ENCODE peak calls at places on chromosomes 5 and 9, in seven cellular contexts. C, U, D, Z, J, H and E are unnamed samples.

GRCh38 chr9:120925535-120926396 is 830 bp downstream of the TRAF1 start:
- DNase-seq in C (peak), U (no peak), D (no peak), Z (peak), J (peak), H (no peak), E (peak)

GRCh38 chr5:105882956-105883481 is 1787.7 kb downstream of the EFNA5 start:
- DNase-seq in C (no peak), U (no peak), D (no peak), Z (no peak), J (no peak), H (peak), E (no peak)

GRCh38 chr9:21974230-21974541 is 20.0 kb downstream of the CDKN2A start:
- DNase-seq in C (no peak), U (no peak), D (no peak), Z (no peak), J (no peak), H (no peak), E (no peak)

GRCh38 chr5:156934450-156935211 is 28.4 kb downstream of the TIMD4 start:
- DNase-seq in C (no peak), U (peak), D (no peak), Z (peak), J (peak), H (peak), E (peak)

GRCh38 chr5:179322071-179323025 is 22.9 kb downstream of the ADAMTS2 start:
- DNase-seq in C (no peak), U (no peak), D (no peak), Z (no peak), J (no peak), H (no peak), E (no peak)

GRCh38 chr9:120917989-120918630 is 8.5 kb downstream of the TRAF1 start:
- DNase-seq in C (no peak), U (no peak), D (no peak), Z (no peak), J (no peak), H (no peak), E (no peak)

GRCh38 chr5:153960269-153961215 is 78.2 kb downstream of the FAM114A2 start:
- DNase-seq in C (no peak), U (no peak), D (no peak), Z (no peak), J (no peak), H (no peak), E (no peak)

GRCh38 chr5:81760521-81760920 is 9.6 kb upstream of the SSBP2 start:
- DNase-seq in C (peak), U (no peak), D (no peak), Z (no peak), J (no peak), H (no peak), E (no peak)

GRCh38 chr5:128356011-128356410 is 182.0 kb downstream of the FBN2 start:
- DNase-seq in C (no peak), U (no peak), D (no peak), Z (no peak), J (no peak), H (no peak), E (no peak)

GRCh38 chr9:79256691-79257213 is 315.0 kb upstream of the TLE4 start:
- DNase-seq in C (peak), U (no peak), D (no peak), Z (no peak), J (no peak), H (peak), E (no peak)

GRCh38 chr9:121312169-121312568 is 44.2 kb downstream of the GSN start:
- DNase-seq in C (no peak), U (no peak), D (no peak), Z (no peak), J (no peak), H (no peak), E (no peak)

GRCh38 chr9:129489838-129490582 is 130.9 kb downstream of the C9orf50 start:
- DNase-seq in C (no peak), U (no peak), D (no peak), Z (peak), J (no peak), H (no peak), E (peak)

GRCh38 chr9:129838707-129839259 is 3.5 kb downstream of the USP20 start:
- DNase-seq in C (peak), U (no peak), D (no peak), Z (no peak), J (no peak), H (no peak), E (no peak)

GRCh38 chr9:129574911-129575574 is 45.9 kb downstream of the C9orf50 start:
- DNase-seq in C (peak), U (no peak), D (no peak), Z (no peak), J (no peak), H (peak), E (no peak)

GRCh38 chr9:77945798-77946197 is 85.8 kb downstream of the GNAQ start:
- DNase-seq in C (peak), U (no peak), D (no peak), Z (no peak), J (no peak), H (no peak), E (no peak)

GRCh38 chr5:102603670-102604069 is 104.9 kb upstream of the SLCO6A1 start:
- DNase-seq in C (no peak), U (no peak), D (no peak), Z (no peak), J (no peak), H (no peak), E (no peak)

GRCh38 chr5:72015103-72015548 is 92.1 kb upstream of the MAP1B start:
- DNase-seq in C (peak), U (no peak), D (no peak), Z (no peak), J (no peak), H (peak), E (no peak)

GRCh38 chr5:143023447-143024096 is 253.4 kb downstream of the ARHGAP26 start:
- DNase-seq in C (no peak), U (no peak), D (no peak), Z (no peak), J (peak), H (no peak), E (no peak)

GRCh38 chr9:137593176-137593575 is 2.9 kb upstream of the ZMYND19 start:
- DNase-seq in C (no peak), U (no peak), D (no peak), Z (no peak), J (no peak), H (no peak), E (no peak)

GRCh38 chr5:14362511-14362910 is 219.1 kb upstream of the OTULINL start:
- DNase-seq in C (no peak), U (no peak), D (no peak), Z (no peak), J (no peak), H (no peak), E (no peak)

GRCh38 chr5:35803221-35803651 is 53.5 kb upstream of the IL7R start:
- DNase-seq in C (peak), U (no peak), D (no peak), Z (no peak), J (no peak), H (no peak), E (no peak)

GRCh38 chr5:16542275-16542674 is 74.5 kb downstream of the RETREG1 start:
- DNase-seq in C (no peak), U (no peak), D (no peak), Z (no peak), J (no peak), H (peak), E (no peak)

GRCh38 chr9:107043886-107044285 is 180.9 kb downstream of the ZNF462 start:
- DNase-seq in C (no peak), U (no peak), D (no peak), Z (no peak), J (no peak), H (peak), E (no peak)

GRCh38 chr9:13083973-13084528 is 195.4 kb downstream of the MPDZ start:
- DNase-seq in C (peak), U (no peak), D (no peak), Z (no peak), J (no peak), H (peak), E (no peak)

GRCh38 chr9:21777701-21778100 is 24.7 kb upstream of the MTAP start:
- DNase-seq in C (peak), U (no peak), D (no peak), Z (peak), J (no peak), H (no peak), E (no peak)